ENCODE peak calls at places on chromosomes 12 and 14, in ten cellular contexts. U is HepG2, M is IMR-90, A is thyroid gland, K is GM12891, F is right lobe of liver, G is tibial nerve, D is adrenal gland, E is ovary, C is upper lobe of left lung. L is an unnamed sample.

GRCh38 chr12:1845886-1846285 is 25.5 kb downstream of the LRTM2 start:
- DNase-seq in D (no peak), F (peak), G (no peak), A (no peak), M (no peak), C (no peak), U (no peak), K (no peak), E (no peak), L (no peak)

GRCh38 chr14:32252030-32252670 is 49.1 kb upstream of the RNU6-8 start:
- DNase-seq in C (no peak), G (peak), F (peak), M (peak), E (no peak), D (peak), K (peak), A (peak), U (peak), L (peak)

GRCh38 chr12:43964966-43965365 is 129.1 kb downstream of the TMEM117 start:
- DNase-seq in M (peak), F (no peak), D (no peak), G (no peak), C (no peak), K (no peak), A (no peak), U (peak), E (no peak), L (no peak)

GRCh38 chr14:103846569-103847438 is 571 bp downstream of the PPP1R13B start:
- DNase-seq in G (no peak), A (peak), U (no peak), M (no peak), F (peak), C (peak), K (peak), E (peak), D (peak), L (peak)

GRCh38 chr14:65750906-65751305 is 338.4 kb downstream of the FUT8 start:
- DNase-seq in E (no peak), F (no peak), U (no peak), G (no peak), C (no peak), A (no peak), M (no peak), K (no peak), D (no peak), L (no peak)

GRCh38 chr12:121391619-121392324 is 8.1 kb upstream of the RNF34 start:
- DNase-seq in E (no peak), C (no peak), U (no peak), M (peak), G (peak), K (peak), D (peak), F (no peak), A (no peak), L (no peak)

GRCh38 chr14:52778702-52779101 is 12.7 kb downstream of the GNPNAT1 start:
- DNase-seq in U (no peak), C (no peak), K (no peak), E (no peak), A (no peak), D (peak), M (no peak), G (no peak), F (no peak), L (no peak)

GRCh38 chr14:97185186-97185585 is 388.0 kb downstream of the VRK1 start:
- DNase-seq in K (no peak), D (no peak), F (no peak), A (no peak), G (no peak), M (no peak), U (no peak), E (no peak), C (no peak), L (no peak)

GRCh38 chr12:49548822-49549648 is 10.2 kb downstream of the KCNH3 start:
- DNase-seq in D (no peak), K (no peak), M (no peak), G (no peak), F (no peak), E (no peak), U (no peak), C (peak), A (peak), L (no peak)

GRCh38 chr14:87430810-87431209 is 562.2 kb downstream of the GALC start:
- DNase-seq in G (no peak), U (peak), E (no peak), F (no peak), C (no peak), M (peak), K (no peak), A (no peak), D (no peak), L (no peak)

GRCh38 chr12:128079476-128079875 is 187.5 kb upstream of the TMEM132C start:
- DNase-seq in K (no peak), U (no peak), F (no peak), E (no peak), M (no peak), D (peak), G (no peak), A (no peak), C (no peak), L (no peak)

GRCh38 chr14:94796278-94796677 is 26.4 kb upstream of the GSC start:
- DNase-seq in U (no peak), M (no peak), K (no peak), D (no peak), G (no peak), F (no peak), C (no peak), E (no peak), A (no peak), L (no peak)

GRCh38 chr14:68580096-68580640 is 212.7 kb downstream of the ZFP36L1 start:
- DNase-seq in D (no peak), M (no peak), E (no peak), U (no peak), F (no peak), C (no peak), G (no peak), K (no peak), A (no peak), L (no peak)

GRCh38 chr14:84272290-84272721 is 1257.6 kb upstream of the FLRT2 start:
- DNase-seq in C (no peak), E (no peak), D (peak), K (no peak), A (no peak), U (no peak), F (no peak), M (peak), G (no peak), L (no peak)

GRCh38 chr14:58944226-58944769 is 244.2 kb upstream of the DAAM1 start:
- DNase-seq in D (no peak), K (no peak), E (no peak), C (no peak), U (no peak), G (no peak), F (no peak), M (no peak), A (no peak), L (no peak)

GRCh38 chr12:31246470-31246850 is 79.5 kb downstream of the SINHCAF start:
- DNase-seq in E (no peak), D (no peak), A (no peak), C (no peak), G (no peak), K (no peak), F (no peak), U (no peak), M (no peak), L (no peak)

GRCh38 chr14:102044566-102044965 is 42.3 kb downstream of the HSP90AA1 start:
- DNase-seq in M (no peak), U (no peak), F (no peak), E (no peak), A (no peak), D (no peak), K (no peak), G (no peak), C (no peak), L (no peak)

GRCh38 chr14:50001146-50001998 is 108.5 kb downstream of the ARF6 start:
- DNase-seq in K (peak), F (peak), C (peak), G (peak), A (peak), D (no peak), M (peak), E (no peak), U (peak), L (peak)
- TF ChIP-seq POLR2A in K (peak), F (peak), C (no peak), G (no peak), A (peak), D (no peak), M (no peak), E (no peak), U (peak), L (no peak)

DNA sequence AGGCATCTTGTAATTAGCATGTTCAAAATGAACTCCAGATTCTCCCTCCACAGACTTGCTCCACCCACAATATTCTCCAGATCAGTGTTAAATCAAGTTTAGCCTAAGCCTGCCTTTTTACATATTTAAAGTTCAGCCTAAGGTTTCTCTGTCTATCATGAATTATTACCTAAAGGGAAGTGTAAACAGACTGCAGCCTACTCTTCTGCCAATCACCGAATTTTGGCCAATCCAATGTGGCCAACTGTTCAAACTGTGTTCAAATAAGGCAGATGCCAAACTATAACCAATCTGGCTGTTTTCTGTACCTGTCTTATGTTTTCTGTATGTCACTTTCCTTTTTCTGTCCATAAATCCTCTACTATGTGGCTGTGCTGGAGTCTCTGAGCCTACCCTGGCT is 87.2 kb downstream of the PAX9 start:
- DNase-seq in U (no peak), K (no peak), C (no peak), F (no peak), A (no peak), E (no peak), G (no peak), D (no peak), M (no peak), L (no peak)
- TF ChIP-seq POLR2A in U (no peak), K (no peak), C (no peak), F (no peak), A (no peak), E (no peak), G (no peak), D (no peak), M (no peak), L (no peak)

GRCh38 chr12:45988259-45988658 is 2.1 kb downstream of the SCAF11 start:
- DNase-seq in U (no peak), C (no peak), E (no peak), K (no peak), D (no peak), M (peak), A (no peak), F (no peak), G (no peak), L (no peak)

GRCh38 chr12:45989857-45990467 is 412 bp downstream of the SCAF11 start:
- DNase-seq in F (peak), C (peak), D (peak), E (peak), K (peak), U (peak), A (peak), G (no peak), M (peak), L (peak)

GRCh38 chr12:45991289-45992249 is 1.2 kb upstream of the SCAF11 start:
- DNase-seq in A (peak), M (peak), E (peak), F (peak), U (peak), K (peak), D (peak), G (peak), C (peak), L (peak)

GRCh38 chr12:45989277-45989856 is 1.0 kb downstream of the SCAF11 start:
- DNase-seq in A (no peak), K (no peak), G (peak), E (no peak), D (no peak), U (no peak), F (no peak), M (peak), C (no peak), L (no peak)

DNA sequence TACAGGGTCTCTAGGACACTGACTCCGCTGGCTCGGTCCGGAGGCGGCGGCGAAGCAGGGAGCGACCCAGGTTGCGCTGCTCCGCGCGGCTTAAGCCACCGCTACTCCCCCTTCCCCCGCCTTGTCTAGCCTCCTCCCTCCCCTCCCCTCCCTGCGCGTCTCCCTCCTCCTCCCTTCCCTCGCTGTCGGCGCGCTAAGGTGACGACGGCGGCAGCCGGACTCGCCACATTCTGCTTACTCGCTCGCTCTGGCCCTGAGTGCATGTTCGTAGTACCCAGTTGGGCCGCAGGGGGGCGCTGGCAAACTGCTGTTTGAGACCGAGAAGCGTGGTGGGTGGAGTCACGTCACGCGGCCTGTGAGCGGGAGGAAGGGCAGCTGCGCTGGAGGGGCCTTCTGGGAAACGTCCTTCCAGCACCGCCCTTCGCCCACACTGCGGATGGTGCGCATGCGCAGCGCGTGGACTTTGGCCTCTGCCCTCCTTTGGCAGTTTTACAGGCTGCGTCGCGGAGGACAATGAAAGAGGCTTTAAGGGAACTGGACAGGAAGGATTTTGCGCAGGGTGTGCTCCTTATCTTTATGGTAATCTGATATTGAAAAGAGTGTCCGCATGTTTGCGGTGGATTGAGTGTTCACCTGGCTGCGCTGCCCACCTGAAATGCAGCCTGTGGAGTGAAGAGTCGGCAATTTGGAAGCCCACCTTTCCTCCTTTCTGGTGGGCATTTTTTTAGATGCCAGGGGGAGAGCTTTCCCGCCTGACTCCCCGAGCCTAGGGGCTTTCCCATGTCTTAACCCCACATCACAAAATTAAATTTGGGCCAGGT is at the start of gene SCAF11:
- DNase-seq in M (peak), F (peak), D (peak), E (peak), U (peak), K (peak), C (peak), G (peak), A (peak), L (peak)
- TF ChIP-seq POLR2A in M (peak), F (peak), D (peak), E (peak), U (peak), K (peak), C (peak), G (peak), A (peak), L (peak)

GRCh38 chr14:70600382-70601157 is at the start of gene MED6:
- DNase-seq in F (peak), E (peak), U (peak), G (peak), D (peak), M (peak), A (peak), C (peak), K (peak), L (peak)
- TF ChIP-seq POLR2A in F (no peak), E (peak), U (peak), G (peak), D (peak), M (peak), A (peak), C (no peak), K (peak), L (no peak)

GRCh38 chr12:109477185-109477962 is at the start of the genes KCTD10 and UBE3B:
- DNase-seq in M (peak), U (peak), A (peak), F (peak), E (peak), K (peak), G (peak), D (peak), C (peak), L (peak)
- TF ChIP-seq POLR2A in M (peak), U (peak), A (peak), F (peak), E (peak), K (peak), G (peak), D (peak), C (no peak), L (peak)

GRCh38 chr12:104456950-104457745 is 400 bp downstream of the CHST11 start:
- DNase-seq in G (peak), D (peak), U (no peak), C (no peak), F (peak), K (peak), A (peak), E (peak), M (peak), L (peak)
- TF ChIP-seq POLR2A in G (peak), D (peak), U (no peak), C (no peak), F (peak), K (peak), A (no peak), E (peak), M (no peak), L (peak)

GRCh38 chr12:113224955-113225354 is 3.7 kb downstream of the TPCN1 start:
- DNase-seq in A (no peak), G (no peak), F (no peak), K (no peak), U (no peak), E (no peak), D (no peak), M (no peak), C (no peak), L (no peak)

GRCh38 chr12:113220593-113221180 is 577 bp upstream of the TPCN1 start:
- DNase-seq in K (no peak), A (no peak), C (peak), M (no peak), D (no peak), F (no peak), G (no peak), U (no peak), E (no peak), L (peak)

GRCh38 chr12:113222730-113223531 is 1.7 kb downstream of the TPCN1 start:
- DNase-seq in E (peak), U (peak), M (peak), F (peak), G (peak), K (no peak), C (no peak), A (peak), D (peak), L (peak)

GRCh38 chr12:113221997-113222729 is 899 bp downstream of the TPCN1 start:
- DNase-seq in M (no peak), G (no peak), D (no peak), F (no peak), E (no peak), K (no peak), A (no peak), C (no peak), U (no peak), L (no peak)

GRCh38 chr12:113221181-113221996 is at the start of gene TPCN1:
- DNase-seq in K (peak), M (peak), U (peak), G (peak), D (peak), A (peak), C (peak), E (peak), F (peak), L (peak)
- TF ChIP-seq POLR2A in K (peak), M (peak), U (peak), G (peak), D (peak), A (peak), C (no peak), E (peak), F (peak), L (peak)

DNA sequence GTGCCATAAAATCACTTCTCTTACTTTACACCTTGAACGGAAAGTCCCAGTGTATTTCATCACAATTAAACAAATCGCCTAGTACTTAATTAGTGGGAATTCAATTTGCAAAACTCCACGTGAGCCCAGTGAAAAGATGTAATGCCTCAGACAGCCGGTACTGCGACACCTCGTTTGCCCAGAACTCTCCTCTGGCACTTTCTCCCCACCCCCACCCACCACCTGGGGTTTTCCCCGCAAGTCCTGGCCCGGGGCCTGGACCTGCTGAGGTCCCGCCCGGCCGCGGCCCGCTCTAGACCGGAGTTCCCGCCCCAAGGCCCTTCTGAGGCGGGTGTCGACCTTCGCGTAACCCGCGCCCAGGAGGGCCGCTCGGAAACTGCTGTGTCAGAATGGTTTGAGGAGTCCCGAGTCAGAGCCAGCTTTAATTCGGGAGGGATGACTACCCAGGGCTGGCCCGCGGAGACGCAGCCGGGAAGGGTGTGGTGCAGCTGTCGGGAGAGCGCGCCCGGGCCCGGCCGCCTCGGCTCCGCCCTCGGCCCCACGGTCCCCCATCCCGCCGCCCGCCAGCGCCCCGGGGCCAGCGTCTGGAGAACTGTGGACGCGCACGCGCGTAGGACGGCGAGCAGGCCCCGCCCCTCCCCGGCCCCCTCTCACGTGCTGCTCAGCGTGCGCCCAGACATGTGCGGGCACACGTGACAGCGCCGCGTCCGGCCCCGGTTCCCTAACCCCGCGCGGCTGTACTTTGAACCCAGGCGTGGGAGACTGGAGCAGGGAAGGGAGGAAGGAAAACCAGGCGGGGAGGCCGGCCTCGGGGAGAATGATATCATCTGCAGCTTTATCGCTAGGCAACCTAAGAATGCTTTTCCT is 10.8 kb downstream of the BHLHE41 start:
- DNase-seq in E (peak), G (peak), K (peak), M (peak), D (peak), U (peak), A (peak), C (peak), F (peak), L (peak)
- TF ChIP-seq POLR2A in E (peak), G (peak), K (no peak), M (peak), D (peak), U (peak), A (peak), C (no peak), F (peak), L (peak)

L was measured in H54.